ENCODE peak calls at places on chromosomes 5 and 9, in eight cellular contexts. A is WTC11, C is skeletal muscle cell, X is iPS-NIHi11, O is tibial artery, E is AG08396, Q is activated T-cell treated with anti-CD3 and anti-CD28 coated beads for 24 hours, R is NCI-H1436 treated with DMSO at 0.1 percent for 48 hours. H is an unnamed sample.

GRCh38 chr5:91839232-91839631 is 456.1 kb upstream of the ARRDC3 start:
- DNase-seq in A (no peak), C (no peak), X (no peak), O (no peak), E (no peak), Q (no peak), R (no peak), H (no peak)

GRCh38 chr5:131209506-131210191 is 38.9 kb downstream of the LYRM7 start:
- DNase-seq in A (no peak), C (no peak), X (no peak), O (no peak), E (no peak), Q (peak), R (peak), H (no peak)

GRCh38 chr5:78716221-78716620 is 67.6 kb upstream of the LHFPL2 start:
- DNase-seq in A (no peak), C (no peak), X (no peak), O (no peak), E (peak), Q (no peak), R (no peak), H (no peak)

GRCh38 chr5:73705364-73705763 is 79.4 kb downstream of the ARHGEF28 start:
- DNase-seq in A (no peak), C (no peak), X (no peak), O (no peak), E (no peak), Q (no peak), R (no peak), H (no peak)

GRCh38 chr9:3848445-3849114 is 322.8 kb upstream of the RFX3 start:
- DNase-seq in A (peak), C (no peak), X (peak), O (no peak), E (no peak), Q (no peak), R (no peak), H (no peak)

GRCh38 chr5:109567374-109568044 is 122.2 kb upstream of the MAN2A1 start:
- DNase-seq in A (no peak), C (peak), X (no peak), O (no peak), E (no peak), Q (no peak), R (no peak), H (no peak)

GRCh38 chr9:4097991-4098390 is 201.9 kb downstream of the GLIS3 start:
- DNase-seq in A (no peak), C (no peak), X (no peak), O (no peak), E (no peak), Q (no peak), R (no peak), H (no peak)

GRCh38 chr5:14410068-14410941 is 171.3 kb upstream of the OTULINL start:
- DNase-seq in A (no peak), C (no peak), X (no peak), O (no peak), E (no peak), Q (no peak), R (no peak), H (no peak)

GRCh38 chr9:15289590-15289989 is 17.4 kb downstream of the TTC39B start:
- DNase-seq in A (no peak), C (no peak), X (no peak), O (no peak), E (no peak), Q (no peak), R (no peak), H (no peak)

GRCh38 chr5:107772418-107773310 is 101.9 kb upstream of the EFNA5 start:
- DNase-seq in A (no peak), C (no peak), X (peak), O (no peak), E (no peak), Q (no peak), R (peak), H (peak)

GRCh38 chr5:14779975-14780374 is 91.6 kb downstream of the ANKH start:
- DNase-seq in A (no peak), C (no peak), X (no peak), O (no peak), E (no peak), Q (no peak), R (no peak), H (no peak)

GRCh38 chr5:78523314-78524193 is 125.0 kb downstream of the LHFPL2 start:
- DNase-seq in A (no peak), C (no peak), X (no peak), O (no peak), E (no peak), Q (no peak), R (no peak), H (no peak)

GRCh38 chr5:137176609-137177008 is 322.5 kb downstream of the SPOCK1 start:
- DNase-seq in A (no peak), C (no peak), X (no peak), O (no peak), E (no peak), Q (no peak), R (no peak), H (no peak)

GRCh38 chr5:93585054-93585751 is 2.2 kb downstream of the NR2F1 start:
- DNase-seq in A (peak), C (no peak), X (peak), O (no peak), E (no peak), Q (no peak), R (no peak), H (no peak)

GRCh38 chr9:36218411-36218901 is 27.7 kb downstream of the CLTA start:
- DNase-seq in A (no peak), C (no peak), X (no peak), O (no peak), E (no peak), Q (no peak), R (no peak), H (no peak)

GRCh38 chr9:112750111-112750766 is at the start of gene SNX30:
- DNase-seq in A (peak), C (peak), X (peak), O (peak), E (peak), Q (peak), R (no peak), H (peak)

GRCh38 chr5:147203208-147203607 is 31.6 kb upstream of the STK32A start:
- DNase-seq in A (no peak), C (no peak), X (no peak), O (no peak), E (no peak), Q (no peak), R (no peak), H (no peak)

GRCh38 chr9:131476777-131477345 is 25.9 kb upstream of the POMT1 start:
- DNase-seq in A (no peak), C (no peak), X (no peak), O (no peak), E (no peak), Q (no peak), R (no peak), H (no peak)

GRCh38 chr9:133726401-133727276 is 11.5 kb downstream of the SARDH start:
- DNase-seq in A (peak), C (no peak), X (peak), O (no peak), E (peak), Q (peak), R (no peak), H (no peak)

GRCh38 chr9:110180713-110181434 is 27.1 kb downstream of the C9orf152 start:
- DNase-seq in A (no peak), C (peak), X (no peak), O (peak), E (peak), Q (no peak), R (no peak), H (no peak)

GRCh38 chr5:17305964-17306725 is 88.7 kb downstream of the BASP1 start:
- DNase-seq in A (no peak), C (peak), X (no peak), O (peak), E (no peak), Q (no peak), R (no peak), H (no peak)

GRCh38 chr9:120372040-120372439 is 207.9 kb downstream of the CDK5RAP2 start:
- DNase-seq in A (no peak), C (no peak), X (no peak), O (no peak), E (no peak), Q (no peak), R (no peak), H (no peak)

GRCh38 chr5:87099246-87099914 is 168.3 kb upstream of the RASA1 start:
- DNase-seq in A (no peak), C (no peak), X (no peak), O (no peak), E (no peak), Q (no peak), R (no peak), H (no peak)

GRCh38 chr5:177355868-177356168 is 1.9 kb upstream of the RGS14 start:
- DNase-seq in A (no peak), C (no peak), X (no peak), O (no peak), E (no peak), Q (no peak), R (no peak), H (no peak)

GRCh38 chr9:80874276-80874675 is 815.1 kb downstream of the TLE1 start:
- DNase-seq in A (no peak), C (peak), X (no peak), O (no peak), E (peak), Q (no peak), R (no peak), H (no peak)

GRCh38 chr5:57445006-57445714 is 37.5 kb downstream of the ACTBL2 start:
- DNase-seq in A (no peak), C (no peak), X (no peak), O (no peak), E (no peak), Q (no peak), R (no peak), H (peak)

GRCh38 chr5:10376530-10376929 is 23.0 kb downstream of the MARCHF6 start:
- DNase-seq in A (no peak), C (no peak), X (no peak), O (no peak), E (no peak), Q (no peak), R (no peak), H (no peak)

GRCh38 chr9:1271786-1272185 is 221.6 kb downstream of the DMRT2 start:
- DNase-seq in A (no peak), C (no peak), X (no peak), O (no peak), E (no peak), Q (no peak), R (no peak), H (no peak)

GRCh38 chr5:472656-473343 is 29.8 kb downstream of the EXOC3 start:
- DNase-seq in A (peak), C (peak), X (peak), O (peak), E (peak), Q (peak), R (no peak), H (peak)

GRCh38 chr5:14178091-14178490 is 34.9 kb downstream of the TRIO start:
- DNase-seq in A (no peak), C (no peak), X (no peak), O (no peak), E (no peak), Q (no peak), R (no peak), H (no peak)

GRCh38 chr9:33135086-33135958 is 31.8 kb downstream of the B4GALT1 start:
- DNase-seq in A (no peak), C (peak), X (no peak), O (peak), E (no peak), Q (no peak), R (no peak), H (no peak)

GRCh38 chr9:114071197-114071795 is 6.8 kb downstream of the AMBP start:
- DNase-seq in A (no peak), C (no peak), X (no peak), O (no peak), E (no peak), Q (no peak), R (no peak), H (no peak)

GRCh38 chr9:86256653-86257052 is 2.8 kb downstream of the C9orf153 start:
- DNase-seq in A (no peak), C (no peak), X (no peak), O (no peak), E (no peak), Q (no peak), R (no peak), H (no peak)

GRCh38 chr9:129998491-129999122 is 44.4 kb downstream of the FNBP1 start:
- DNase-seq in A (no peak), C (no peak), X (no peak), O (no peak), E (no peak), Q (no peak), R (no peak), H (no peak)

GRCh38 chr9:114769664-114770063 is 36.2 kb downstream of the TNFSF15 start:
- DNase-seq in A (no peak), C (no peak), X (no peak), O (no peak), E (peak), Q (no peak), R (no peak), H (no peak)

GRCh38 chr5:392431-392988 is 50.5 kb upstream of the EXOC3 start:
- DNase-seq in A (peak), C (no peak), X (no peak), O (no peak), E (peak), Q (peak), R (no peak), H (no peak)

GRCh38 chr5:9710069-9710468 is 79.9 kb upstream of the TAS2R1 start:
- DNase-seq in A (no peak), C (no peak), X (no peak), O (no peak), E (no peak), Q (no peak), R (no peak), H (no peak)

H was measured in putamen.